ENCODE peak calls at places on chromosomes 4 and X, in seven cellular contexts. E is esophagus squamous epithelium, U is OCI-LY7, X is SJSA1, P is K562, C is mesendoderm, M is colonic mucosa. R is an unnamed sample.

GRCh38 chrX:149521438-149521837 is 16.3 kb upstream of the IDS start:
- DNase-seq in C (no peak), P (no peak), E (no peak), M (no peak), U (no peak), X (no peak), R (no peak)

GRCh38 chr4:5238106-5238505 is 186.8 kb downstream of the STK32B start:
- DNase-seq in C (no peak), M (no peak), X (no peak), P (no peak), E (no peak), U (no peak), R (no peak)

GRCh38 chrX:155577682-155578081 is 35.1 kb downstream of the TMLHE start:
- DNase-seq in X (no peak), E (no peak), P (no peak), M (no peak), U (no peak), C (peak; percentile 18), R (no peak)

GRCh38 chr4:68817386-68817785 is 1.6 kb downstream of the UGT2B10 start:
- DNase-seq in M (no peak), E (no peak), P (no peak), X (no peak), U (no peak), C (no peak), R (no peak)

GRCh38 chr4:186727149-186727976 is 3.7 kb upstream of the FAT1 start:
- DNase-seq in P (no peak), M (no peak), U (no peak), C (peak; percentile 84), X (no peak), E (no peak), R (no peak)

GRCh38 chr4:89266128-89266527 is 41.5 kb downstream of the GPRIN3 start:
- DNase-seq in X (no peak), P (no peak), M (no peak), C (no peak), E (no peak), U (no peak), R (no peak)

GRCh38 chr4:6908397-6909112 is 1.1 kb upstream of the TBC1D14 start:
- DNase-seq in P (no peak), C (no peak), M (no peak), U (no peak), E (no peak), X (no peak), R (peak; percentile 50)

GRCh38 chrX:41148553-41148952 is 63.3 kb downstream of the USP9X start:
- DNase-seq in X (no peak), U (no peak), C (no peak), P (no peak), E (no peak), M (no peak), R (no peak)

GRCh38 chr4:158006973-158007372 is 165.9 kb downstream of the GASK1B start:
- DNase-seq in U (no peak), X (no peak), E (no peak), M (no peak), C (no peak), P (no peak), R (no peak)

GRCh38 chr4:103076777-103077347 is 301 bp upstream of the SLC9B2 start:
- DNase-seq in U (peak; percentile 70), E (no peak), P (no peak), X (no peak), C (no peak), M (no peak), R (no peak)

GRCh38 chrX:130772313-130773140 is 130.5 kb downstream of the ENOX2 start:
- DNase-seq in X (no peak), M (no peak), P (no peak), U (no peak), C (peak; percentile 60), E (no peak), R (no peak)

GRCh38 chr4:159141193-159141592 is 38.3 kb downstream of the RAPGEF2 start:
- DNase-seq in P (no peak), X (no peak), E (no peak), U (no peak), M (no peak), C (no peak), R (no peak)
- H3K4me1 ChIP-seq in P (peaks cover 15% of the 10 kb centered on the region), X (peaks cover 17% of the 10 kb centered on the region), E (no peaks in the 10 kb centered on the region), U (no peaks in the 10 kb centered on the region), M (no peaks in the 10 kb centered on the region), C (peaks cover 6% of the 10 kb centered on the region), R (peaks cover 18% of the 10 kb centered on the region)

DNA sequence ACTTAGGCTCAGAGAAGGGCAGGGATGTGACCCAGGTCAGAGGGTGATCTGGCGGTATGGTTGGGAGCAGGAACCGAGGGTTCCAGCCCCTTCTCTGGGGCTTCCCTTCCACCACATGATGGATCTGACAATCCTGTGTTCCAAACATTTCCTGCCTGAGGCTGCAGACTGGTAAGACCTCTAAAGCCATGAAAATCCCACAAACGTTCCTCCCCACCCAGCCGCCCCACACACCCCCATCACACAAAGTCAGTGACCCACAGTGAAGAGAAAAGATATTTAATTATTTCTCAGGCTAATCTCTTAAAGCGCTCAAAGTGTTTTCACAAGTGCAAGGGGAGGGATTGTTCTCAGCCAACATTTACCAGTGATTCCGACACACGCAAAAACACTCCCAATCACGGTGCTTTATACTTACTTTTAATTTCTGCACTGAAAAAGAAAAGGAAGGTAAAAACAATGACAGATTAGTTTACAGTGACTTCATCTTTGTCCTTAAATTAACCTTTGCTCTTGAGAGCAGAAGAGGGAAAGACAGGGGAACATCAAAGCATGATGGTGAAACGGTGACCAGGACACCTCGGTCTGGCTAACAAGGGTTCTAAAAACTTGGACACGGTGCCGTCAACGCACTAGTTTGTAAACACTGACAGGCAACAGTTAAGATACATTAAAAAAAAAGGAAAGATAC is 42.4 kb downstream of the WDR1 start:
- DNase-seq in M (no peak), P (no peak), E (no peak), U (no peak), C (no peak), X (no peak), R (no peak)
- H3K36me3 ChIP-seq in M (peaks cover 23% of the 10 kb centered on the region), P (peaks cover 59% of the 10 kb centered on the region), E (peaks cover 15% of the 10 kb centered on the region), U (peaks cover 72% of the 10 kb centered on the region), C (peaks cover 33% of the 10 kb centered on the region), X (peaks cover 59% of the 10 kb centered on the region), R (no peaks in the 10 kb centered on the region)

GRCh38 chr4:22463179-22463578 is 52.7 kb downstream of the ADGRA3 start:
- DNase-seq in X (no peak), M (no peak), E (no peak), U (peak; percentile 1), C (no peak), P (no peak), R (no peak)

GRCh38 chr4:22458112-22458511 is 57.8 kb downstream of the ADGRA3 start:
- DNase-seq in E (no peak), P (no peak), X (no peak), M (no peak), U (no peak), C (no peak), R (no peak)

GRCh38 chr4:22462693-22463092 is 53.2 kb downstream of the ADGRA3 start:
- DNase-seq in P (no peak), X (no peak), C (peak; percentile 78), M (no peak), U (no peak), E (no peak), R (no peak)

GRCh38 chr4:22457348-22457747 is 58.5 kb downstream of the ADGRA3 start:
- DNase-seq in U (no peak), C (no peak), P (no peak), X (no peak), M (no peak), E (no peak), R (no peak)

DNA sequence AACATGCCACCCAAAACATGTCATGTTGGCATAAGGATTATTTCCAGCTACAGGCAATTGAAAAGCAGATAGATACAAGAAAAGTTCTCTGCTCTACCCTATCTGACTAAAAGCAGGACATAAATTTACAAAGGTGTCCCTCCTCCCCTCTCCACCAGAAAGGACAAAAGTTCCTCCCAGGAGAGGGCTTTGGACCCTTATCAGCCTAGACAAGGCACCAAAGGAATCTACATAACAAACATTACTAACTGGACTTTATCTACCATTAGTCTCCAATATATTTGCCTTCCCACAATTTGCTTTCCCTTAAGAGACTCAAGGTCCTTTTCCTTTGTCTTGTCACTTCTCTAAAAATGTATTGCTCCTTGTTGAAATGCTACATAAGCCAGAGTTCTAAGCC is 55.6 kb downstream of the ADGRA3 start:
- DNase-seq in E (no peak), U (no peak), X (no peak), C (no peak), M (no peak), P (no peak), R (no peak)
- H3K4me1 ChIP-seq in E (no peaks in the 10 kb centered on the region), U (no peaks in the 10 kb centered on the region), X (no peaks in the 10 kb centered on the region), C (no peaks in the 10 kb centered on the region), M (no peaks in the 10 kb centered on the region), P (no peaks in the 10 kb centered on the region), R (no peaks in the 10 kb centered on the region)

DNA sequence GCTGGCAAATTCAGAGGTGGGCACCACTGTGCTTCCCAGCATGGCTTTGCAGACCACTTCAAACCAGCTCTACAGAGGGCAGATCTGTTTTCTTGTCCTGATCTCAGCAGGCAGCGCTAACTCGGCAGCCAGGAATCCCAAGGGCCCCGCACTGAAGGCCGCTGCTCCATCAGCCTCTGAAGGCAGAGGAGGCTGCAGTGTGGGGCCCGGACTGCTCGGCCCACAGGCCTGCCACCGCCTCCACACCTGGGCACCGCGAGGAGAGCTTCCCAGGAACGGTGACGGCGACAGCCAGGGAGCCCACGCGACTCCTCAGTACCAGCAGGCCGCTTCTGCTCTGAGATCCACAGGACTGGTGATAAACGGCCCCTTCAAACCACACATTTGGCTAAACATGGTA is 23.7 kb downstream of the DCTD start:
- DNase-seq in P (no peak), C (no peak), E (no peak), X (no peak), U (no peak), M (no peak), R (no peak)
- H3K36me3 ChIP-seq in P (peaks cover 92% of the 10 kb centered on the region), C (no peaks in the 10 kb centered on the region), E (peaks cover 10% of the 10 kb centered on the region), X (peaks cover 84% of the 10 kb centered on the region), U (peaks cover 41% of the 10 kb centered on the region), M (no peaks in the 10 kb centered on the region), R (no peaks in the 10 kb centered on the region)

DNA sequence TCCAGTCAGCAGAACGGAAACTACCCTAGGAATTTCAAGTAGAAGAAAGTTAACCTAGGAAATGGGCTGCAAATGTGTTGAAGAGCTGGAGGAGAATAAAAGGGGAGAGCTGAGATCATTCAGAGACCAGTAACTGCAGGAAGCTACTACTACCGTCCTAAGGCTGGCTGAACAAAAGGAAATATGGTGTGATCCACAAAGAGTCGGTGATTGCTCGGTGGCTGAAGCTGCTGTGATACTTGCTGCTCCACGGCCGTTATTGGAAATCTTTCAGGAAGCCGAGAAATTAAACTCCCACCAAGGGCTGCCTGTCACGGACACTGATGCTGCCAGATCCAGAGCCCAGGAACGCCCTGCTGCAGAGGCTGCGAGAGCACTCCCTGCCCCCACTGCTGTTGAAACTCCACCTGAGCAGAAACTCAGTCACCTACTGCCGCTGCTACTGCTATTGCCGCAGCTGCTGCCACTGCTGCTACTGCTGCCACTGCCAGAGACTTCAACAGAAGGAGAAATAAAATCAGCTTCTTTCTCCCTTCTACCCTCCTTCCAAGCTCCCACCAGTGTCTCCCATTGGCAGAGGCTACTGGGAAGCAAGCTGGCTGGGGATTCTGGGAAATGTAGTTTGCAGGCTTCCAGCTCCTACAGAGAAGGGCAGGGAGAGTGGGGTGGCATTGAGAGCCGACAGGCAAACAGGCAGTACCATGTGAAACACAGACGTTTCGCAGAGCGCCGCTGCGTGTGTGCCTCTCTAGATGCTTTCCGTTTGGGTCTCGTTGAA is 125.9 kb upstream of the ENPP6 start:
- DNase-seq in X (peak; percentile 77), E (peak; percentile 25), P (peak; percentile 31), U (peak; percentile 64), C (peak; percentile 91), M (peak; percentile 87), R (peak; percentile 89)
- H3K4me1 ChIP-seq in X (peaks cover 5% of the 10 kb centered on the region), E (peaks cover 31% of the 10 kb centered on the region), P (peaks cover 33% of the 10 kb centered on the region), U (peaks cover 65% of the 10 kb centered on the region), C (peaks cover 5% of the 10 kb centered on the region), M (peaks cover 28% of the 10 kb centered on the region), R (peaks cover 75% of the 10 kb centered on the region)

R was measured in adrenal gland.